ENCODE peak calls at places on chromosomes 3 and 15, in seven cellular contexts. One of them, this sample, is unnamed. For H3K27me3, the result is how much of the 10 kb centered on the place peaks cover.

GRCh38 chr3:22990291-22991200 is 212.6 kb upstream of the UBE2E2 start:
- DNase-seq in AG04450: no peak
- DNase-seq in right lobe of liver: no peak
- DNase-seq in Peyer's patch: no peak
- DNase-seq in neural progenitor cell: no peak
- DNase-seq in GM06990: peak
- DNase-seq in CD8-positive, alpha-beta T cell: no peak
- DNase-seq in this sample: no peak

GRCh38 chr3:39809181-39809994 is at the start of gene MYRIP:
- DNase-seq in Peyer's patch: peak
- DNase-seq in CD8-positive, alpha-beta T cell: no peak
- DNase-seq in GM06990: peak
- DNase-seq in AG04450: no peak
- DNase-seq in right lobe of liver: peak
- DNase-seq in neural progenitor cell: peak
- DNase-seq in this sample: peak

GRCh38 chr3:150059729-150060128 is 89.0 kb upstream of the PFN2 start:
- DNase-seq in GM06990: no peak
- DNase-seq in CD8-positive, alpha-beta T cell: no peak
- DNase-seq in Peyer's patch: no peak
- DNase-seq in neural progenitor cell: no peak
- DNase-seq in right lobe of liver: no peak
- DNase-seq in AG04450: no peak
- DNase-seq in this sample: no peak

GRCh38 chr3:122497425-122497824 is 17.3 kb downstream of the KPNA1 start:
- DNase-seq in AG04450: peak
- DNase-seq in GM06990: peak
- DNase-seq in neural progenitor cell: no peak
- DNase-seq in CD8-positive, alpha-beta T cell: no peak
- DNase-seq in right lobe of liver: no peak
- DNase-seq in Peyer's patch: no peak
- DNase-seq in this sample: peak

GRCh38 chr3:124775776-124776336 is 45.6 kb downstream of the UMPS start:
- DNase-seq in CD8-positive, alpha-beta T cell: no peak
- DNase-seq in AG04450: no peak
- DNase-seq in GM06990: no peak
- DNase-seq in right lobe of liver: no peak
- DNase-seq in neural progenitor cell: peak
- DNase-seq in Peyer's patch: no peak
- DNase-seq in this sample: no peak

GRCh38 chr3:86969500-86970189 is 21.3 kb downstream of the VGLL3 start:
- DNase-seq in neural progenitor cell: peak
- DNase-seq in right lobe of liver: no peak
- DNase-seq in AG04450: no peak
- DNase-seq in GM06990: no peak
- DNase-seq in Peyer's patch: peak
- DNase-seq in CD8-positive, alpha-beta T cell: no peak
- DNase-seq in this sample: peak

GRCh38 chr3:22582291-22582690 is 620.8 kb upstream of the UBE2E2 start:
- DNase-seq in right lobe of liver: no peak
- DNase-seq in CD8-positive, alpha-beta T cell: no peak
- DNase-seq in Peyer's patch: no peak
- DNase-seq in GM06990: no peak
- DNase-seq in AG04450: no peak
- DNase-seq in neural progenitor cell: no peak
- DNase-seq in this sample: no peak

GRCh38 chr3:51389423-51390183 is 1.5 kb upstream of the RBM15B start:
- DNase-seq in AG04450: no peak
- DNase-seq in Peyer's patch: peak
- DNase-seq in right lobe of liver: peak
- DNase-seq in GM06990: no peak
- DNase-seq in CD8-positive, alpha-beta T cell: peak
- DNase-seq in neural progenitor cell: peak
- DNase-seq in this sample: peak

GRCh38 chr15:80371924-80372323 is 32.3 kb upstream of the ARNT2 start:
- DNase-seq in GM06990: no peak
- DNase-seq in neural progenitor cell: no peak
- DNase-seq in CD8-positive, alpha-beta T cell: no peak
- DNase-seq in AG04450: no peak
- DNase-seq in right lobe of liver: no peak
- DNase-seq in Peyer's patch: no peak
- DNase-seq in this sample: no peak

GRCh38 chr3:111691293-111691909 is 96.3 kb upstream of the ZBED2 start:
- DNase-seq in CD8-positive, alpha-beta T cell: no peak
- DNase-seq in AG04450: no peak
- DNase-seq in right lobe of liver: no peak
- DNase-seq in GM06990: no peak
- DNase-seq in Peyer's patch: no peak
- DNase-seq in neural progenitor cell: peak
- DNase-seq in this sample: no peak

GRCh38 chr15:34154725-34155204 is 52.9 kb downstream of the PGBD4 start:
- DNase-seq in right lobe of liver: no peak
- DNase-seq in GM06990: peak
- DNase-seq in AG04450: no peak
- DNase-seq in Peyer's patch: no peak
- DNase-seq in neural progenitor cell: no peak
- DNase-seq in CD8-positive, alpha-beta T cell: no peak
- DNase-seq in this sample: no peak

GRCh38 chr15:60444289-60444912 is 34.5 kb downstream of the ICE2 start:
- DNase-seq in GM06990: no peak
- DNase-seq in Peyer's patch: no peak
- DNase-seq in AG04450: no peak
- DNase-seq in right lobe of liver: no peak
- DNase-seq in neural progenitor cell: no peak
- DNase-seq in CD8-positive, alpha-beta T cell: no peak
- DNase-seq in this sample: no peak

GRCh38 chr3:59546522-59546921 is 496.7 kb upstream of the CFAP20DC start:
- DNase-seq in Peyer's patch: no peak
- DNase-seq in AG04450: no peak
- DNase-seq in right lobe of liver: no peak
- DNase-seq in neural progenitor cell: no peak
- DNase-seq in GM06990: no peak
- DNase-seq in CD8-positive, alpha-beta T cell: no peak
- DNase-seq in this sample: no peak

GRCh38 chr15:78727561-78727960 is 83.7 kb downstream of the ADAMTS7 start:
- DNase-seq in neural progenitor cell: peak
- DNase-seq in right lobe of liver: no peak
- DNase-seq in Peyer's patch: no peak
- DNase-seq in GM06990: no peak
- DNase-seq in CD8-positive, alpha-beta T cell: no peak
- DNase-seq in AG04450: no peak
- DNase-seq in this sample: no peak

GRCh38 chr3:169667710-169668080 is 4.2 kb upstream of the MECOM start:
- DNase-seq in Peyer's patch: no peak
- DNase-seq in right lobe of liver: no peak
- DNase-seq in GM06990: no peak
- DNase-seq in AG04450: no peak
- DNase-seq in neural progenitor cell: no peak
- DNase-seq in CD8-positive, alpha-beta T cell: no peak
- DNase-seq in this sample: no peak

GRCh38 chr15:101102746-101103145 is 149.1 kb downstream of the CHSY1 start:
- DNase-seq in Peyer's patch: no peak
- DNase-seq in AG04450: no peak
- DNase-seq in GM06990: no peak
- DNase-seq in right lobe of liver: no peak
- DNase-seq in CD8-positive, alpha-beta T cell: no peak
- DNase-seq in neural progenitor cell: no peak
- DNase-seq in this sample: no peak

GRCh38 chr15:85943825-85944224 is 135.8 kb upstream of the AGBL1 start:
- DNase-seq in GM06990: no peak
- DNase-seq in neural progenitor cell: no peak
- DNase-seq in Peyer's patch: no peak
- DNase-seq in right lobe of liver: no peak
- DNase-seq in AG04450: no peak
- DNase-seq in CD8-positive, alpha-beta T cell: no peak
- DNase-seq in this sample: no peak

GRCh38 chr15:31081568-31082250 is 19.8 kb downstream of the TRPM1 start:
- DNase-seq in AG04450: no peak
- DNase-seq in neural progenitor cell: no peak
- DNase-seq in right lobe of liver: peak
- DNase-seq in CD8-positive, alpha-beta T cell: no peak
- DNase-seq in GM06990: no peak
- DNase-seq in Peyer's patch: no peak
- DNase-seq in this sample: no peak

DNA sequence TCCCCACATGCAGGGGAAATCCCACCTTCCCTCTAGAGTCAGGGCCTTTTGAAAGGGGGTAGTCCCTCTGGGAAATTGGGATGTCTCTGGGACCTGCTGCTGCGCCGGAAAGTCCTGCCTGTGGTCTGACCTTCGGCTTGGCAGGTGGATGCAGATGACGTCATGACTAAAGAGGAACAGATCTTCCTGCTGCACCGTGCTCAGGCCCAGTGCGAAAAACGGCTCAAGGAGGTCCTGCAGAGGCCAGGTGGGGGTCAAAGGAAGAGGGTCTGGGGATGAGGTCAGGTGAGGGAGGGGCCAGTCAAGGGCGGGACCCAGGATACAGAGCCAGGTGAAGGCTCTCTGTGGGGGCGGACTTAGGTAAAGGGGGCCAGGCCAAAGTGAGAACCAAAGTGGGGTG is 16.2 kb downstream of the PTH1R start:
- DNase-seq in AG04450: no peak
- DNase-seq in neural progenitor cell: no peak
- DNase-seq in GM06990: no peak
- DNase-seq in right lobe of liver: peak
- DNase-seq in Peyer's patch: no peak
- DNase-seq in CD8-positive, alpha-beta T cell: no peak
- DNase-seq in this sample: no peak
- H3K27me3 ChIP-seq in AG04450: half or more
- H3K27me3 ChIP-seq in neural progenitor cell: half or more
- H3K27me3 ChIP-seq in GM06990: under half
- H3K27me3 ChIP-seq in right lobe of liver: under half
- H3K27me3 ChIP-seq in Peyer's patch: under half
- H3K27me3 ChIP-seq in CD8-positive, alpha-beta T cell: under half
- H3K27me3 ChIP-seq in this sample: under half

GRCh38 chr15:94400521-94401290 is 169.3 kb downstream of the MCTP2 start:
- DNase-seq in GM06990: no peak
- DNase-seq in Peyer's patch: no peak
- DNase-seq in CD8-positive, alpha-beta T cell: no peak
- DNase-seq in AG04450: no peak
- DNase-seq in right lobe of liver: no peak
- DNase-seq in neural progenitor cell: no peak
- DNase-seq in this sample: no peak

GRCh38 chr15:94403246-94403824 is 172.0 kb downstream of the MCTP2 start:
- DNase-seq in CD8-positive, alpha-beta T cell: no peak
- DNase-seq in neural progenitor cell: no peak
- DNase-seq in Peyer's patch: no peak
- DNase-seq in right lobe of liver: no peak
- DNase-seq in GM06990: no peak
- DNase-seq in AG04450: no peak
- DNase-seq in this sample: no peak

DNA sequence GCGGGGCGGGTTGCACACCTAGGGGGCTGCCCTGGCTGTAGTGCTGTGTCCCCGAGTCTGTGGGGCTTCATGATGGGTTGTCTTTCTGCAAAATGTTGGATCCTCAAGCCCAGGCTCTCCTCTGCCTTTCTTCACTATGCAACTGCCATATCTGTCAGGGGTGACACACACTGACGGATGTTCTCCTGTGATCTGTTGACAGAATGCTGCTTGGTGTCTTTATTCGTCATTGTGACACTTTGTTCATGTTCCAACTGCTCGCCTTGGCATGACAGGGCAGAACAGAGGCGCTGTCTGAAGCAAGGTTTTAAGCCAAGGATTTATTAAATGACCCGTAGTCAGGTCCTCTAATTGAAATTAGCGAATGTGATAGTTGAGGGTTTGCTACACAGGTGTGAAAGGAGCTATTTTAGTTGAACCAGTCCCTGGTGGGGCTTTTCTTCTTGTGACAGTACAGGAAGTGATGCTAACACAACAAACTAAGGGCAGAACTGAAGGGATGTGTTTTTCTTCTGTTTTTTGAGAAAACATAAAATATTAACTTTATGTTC is 173.4 kb downstream of the MCTP2 start:
- DNase-seq in GM06990: no peak
- DNase-seq in Peyer's patch: no peak
- DNase-seq in CD8-positive, alpha-beta T cell: no peak
- DNase-seq in AG04450: no peak
- DNase-seq in right lobe of liver: no peak
- DNase-seq in neural progenitor cell: no peak
- DNase-seq in this sample: no peak
- H3K27me3 ChIP-seq in GM06990: under half
- H3K27me3 ChIP-seq in Peyer's patch: under half
- H3K27me3 ChIP-seq in CD8-positive, alpha-beta T cell: under half
- H3K27me3 ChIP-seq in AG04450: under half
- H3K27me3 ChIP-seq in right lobe of liver: under half
- H3K27me3 ChIP-seq in neural progenitor cell: under half
- H3K27me3 ChIP-seq in this sample: under half

DNA sequence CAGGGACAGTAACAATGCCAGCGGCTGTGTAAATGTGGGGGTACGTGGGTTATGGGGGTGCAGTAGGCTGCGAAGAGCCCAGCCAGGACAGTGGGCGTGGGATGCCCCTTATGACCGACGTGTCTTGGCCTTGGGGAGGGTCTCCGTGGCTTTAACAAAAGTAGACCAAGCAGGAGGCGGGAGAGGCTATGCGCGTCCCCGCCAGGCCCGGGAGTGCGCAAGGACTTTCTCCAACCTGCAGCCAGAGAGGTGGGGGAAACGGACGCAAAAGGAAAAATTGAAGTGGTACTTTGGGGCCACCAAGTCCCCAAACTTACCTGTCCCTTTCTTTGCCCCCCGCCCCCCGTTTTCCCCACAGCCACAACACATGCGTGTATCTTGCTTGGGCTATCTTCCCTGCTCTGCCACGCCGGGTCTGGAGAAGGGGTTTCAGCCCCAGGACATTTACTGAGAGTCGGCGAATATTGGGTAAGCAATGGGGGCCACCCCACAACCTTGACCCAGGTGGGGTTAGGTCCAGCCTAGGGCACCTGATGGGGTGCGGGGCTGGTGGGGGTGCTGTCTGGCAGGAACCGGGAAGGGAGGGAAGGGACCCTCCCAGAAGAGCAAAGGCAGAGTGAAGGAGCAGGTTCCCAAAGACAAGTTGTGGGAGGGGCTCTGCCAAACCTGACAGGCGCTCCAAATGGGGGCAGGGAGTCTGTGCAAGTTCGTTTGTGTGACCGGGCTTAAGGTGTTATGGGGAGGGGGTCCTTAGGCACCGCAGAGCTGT is 647 bp downstream of the ISLR2 start:
- DNase-seq in right lobe of liver: no peak
- DNase-seq in GM06990: no peak
- DNase-seq in CD8-positive, alpha-beta T cell: no peak
- DNase-seq in Peyer's patch: no peak
- DNase-seq in neural progenitor cell: no peak
- DNase-seq in AG04450: no peak
- DNase-seq in this sample: no peak
- H3K27me3 ChIP-seq in right lobe of liver: under half
- H3K27me3 ChIP-seq in GM06990: under half
- H3K27me3 ChIP-seq in CD8-positive, alpha-beta T cell: under half
- H3K27me3 ChIP-seq in Peyer's patch: under half
- H3K27me3 ChIP-seq in neural progenitor cell: half or more
- H3K27me3 ChIP-seq in AG04450: half or more
- H3K27me3 ChIP-seq in this sample: half or more

DNA sequence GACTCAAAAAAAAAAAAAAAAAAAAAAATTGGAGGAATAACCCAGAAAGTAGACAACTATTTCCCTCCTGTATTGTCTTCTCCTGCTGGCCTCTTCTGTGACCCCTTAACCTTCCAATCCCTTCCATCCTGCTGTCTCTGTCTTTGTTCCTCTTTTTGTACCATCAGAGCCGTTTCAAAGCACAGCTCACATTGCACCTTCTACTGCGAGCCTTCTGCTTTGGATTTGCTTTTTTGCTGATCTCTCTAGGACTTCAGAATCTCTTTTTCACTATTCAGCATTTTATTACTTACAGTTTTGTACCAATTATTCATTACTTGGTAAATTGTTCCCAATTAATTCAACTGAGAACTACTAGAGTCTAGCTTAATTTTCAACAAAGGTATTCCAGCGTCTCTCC is 284.0 kb upstream of the TBL1XR1 start:
- DNase-seq in Peyer's patch: no peak
- DNase-seq in neural progenitor cell: peak
- DNase-seq in AG04450: no peak
- DNase-seq in GM06990: no peak
- DNase-seq in CD8-positive, alpha-beta T cell: no peak
- DNase-seq in right lobe of liver: no peak
- DNase-seq in this sample: no peak
- H3K27me3 ChIP-seq in Peyer's patch: under half
- H3K27me3 ChIP-seq in neural progenitor cell: under half
- H3K27me3 ChIP-seq in AG04450: under half
- H3K27me3 ChIP-seq in GM06990: under half
- H3K27me3 ChIP-seq in CD8-positive, alpha-beta T cell: under half
- H3K27me3 ChIP-seq in right lobe of liver: under half
- H3K27me3 ChIP-seq in this sample: under half

This sample was measured in HL-60.